ENCODE peak calls at places on chromosomes 5 and 9, in nine cellular contexts. P is epithelial cell of esophagus, W is GM03348, B is midbrain, S is left colon, J is NB4, Q is HS-27A, N is kidney epithelial cell, H is fibroblast of villous mesenchyme. L is an unnamed sample.

GRCh38 chr9:13450723-13451122 is 171.2 kb upstream of the MPDZ start:
- DNase-seq in P (no peak), W (no peak), B (peak; percentile 14), S (no peak), J (no peak), Q (no peak), N (no peak), H (no peak), L (no peak)

GRCh38 chr5:138160706-138161105 is 17.7 kb downstream of the BRD8 start:
- DNase-seq in P (no peak), W (no peak), B (no peak), S (no peak), J (no peak), Q (no peak), N (no peak), H (no peak), L (no peak)

GRCh38 chr5:40681351-40682311 is 1.9 kb downstream of the PTGER4 start:
- DNase-seq in P (peak; percentile 51), W (peak; percentile 32), B (no peak), S (peak; percentile 62), J (peak; percentile 79), Q (peak; percentile 36), N (no peak), H (no peak), L (no peak)

GRCh38 chr9:122053951-122054350 is 39.2 kb downstream of the TTLL11 start:
- DNase-seq in P (peak; percentile 41), W (peak; percentile 89), B (no peak), S (no peak), J (no peak), Q (no peak), N (no peak), H (no peak), L (no peak)

GRCh38 chr5:7910738-7911428 is 41.9 kb downstream of the MTRR start:
- DNase-seq in P (no peak), W (no peak), B (no peak), S (no peak), J (no peak), Q (no peak), N (no peak), H (no peak), L (no peak)

GRCh38 chr5:100772548-100772947 is 130.5 kb downstream of the ST8SIA4 start:
- DNase-seq in P (no peak), W (no peak), B (no peak), S (no peak), J (no peak), Q (no peak), N (no peak), H (no peak), L (no peak)

GRCh38 chr9:33273972-33274328 is 9.1 kb downstream of the CHMP5 start:
- DNase-seq in P (peak; percentile 16), W (no peak), B (no peak), S (no peak), J (no peak), Q (no peak), N (no peak), H (no peak), L (no peak)

GRCh38 chr5:127995556-127995955 is 88.0 kb upstream of the SLC12A2 start:
- DNase-seq in P (no peak), W (no peak), B (no peak), S (no peak), J (no peak), Q (no peak), N (no peak), H (no peak), L (no peak)

GRCh38 chr9:14423816-14424261 is 109.9 kb upstream of the NFIB start:
- DNase-seq in P (peak; percentile 36), W (peak; percentile 59), B (no peak), S (no peak), J (no peak), Q (peak; percentile 64), N (no peak), H (peak; percentile 87), L (no peak)

GRCh38 chr5:132445930-132446329 is 44.6 kb downstream of the IRF1 start:
- DNase-seq in P (peak; percentile 66), W (no peak), B (no peak), S (no peak), J (no peak), Q (no peak), N (no peak), H (no peak), L (no peak)

GRCh38 chr5:124824637-124825158 is 78.3 kb upstream of the ZNF608 start:
- DNase-seq in P (peak; percentile 88), W (no peak), B (no peak), S (no peak), J (no peak), Q (peak; percentile 2), N (peak; percentile 14), H (peak; percentile 96), L (no peak)

GRCh38 chr9:133637451-133638055 is 1.4 kb downstream of the DBH start:
- DNase-seq in P (no peak), W (no peak), B (no peak), S (no peak), J (no peak), Q (no peak), N (no peak), H (no peak), L (no peak)

GRCh38 chr9:95044731-95045508 is 272.6 kb downstream of the FANCC start:
- DNase-seq in P (peak; percentile 71), W (no peak), B (no peak), S (peak; percentile 74), J (no peak), Q (no peak), N (no peak), H (no peak), L (no peak)

GRCh38 chr9:133303266-133304157 is 28.5 kb upstream of the ABO start:
- DNase-seq in P (no peak), W (no peak), B (no peak), S (no peak), J (no peak), Q (no peak), N (no peak), H (no peak), L (no peak)

GRCh38 chr9:15485836-15486678 is 24.7 kb downstream of the PSIP1 start:
- DNase-seq in P (peak; percentile 24), W (peak; percentile 46), B (no peak), S (no peak), J (peak; percentile 44), Q (no peak), N (no peak), H (peak; percentile 26), L (no peak)

GRCh38 chr9:131483319-131484050 is 19.2 kb upstream of the POMT1 start:
- DNase-seq in P (no peak), W (no peak), B (no peak), S (no peak), J (no peak), Q (no peak), N (no peak), H (no peak), L (no peak)

L was measured in Panc1.